ENCODE peak calls at places on chromosomes 12 and 14, in eight cellular contexts. H, B, E, L, K, R, C and U are unnamed samples.
A peak's percentile ranks its signal among the peaks of the same experiment; 100 is the strongest.

GRCh38 chr14:64196668-64197411 is 97.3 kb downstream of the ESR2 start:
- DNase-seq in H (peak; percentile 61), B (peak; percentile 45), E (no peak), L (peak; percentile 54), K (peak; percentile 57), R (peak; percentile 52), C (peak; percentile 85), U (peak; percentile 78)

GRCh38 chr12:57722716-57723629 is 15.6 kb downstream of the AGAP2 start:
- DNase-seq in H (no peak), B (no peak), E (no peak), L (no peak), K (no peak), R (no peak), C (no peak), U (no peak)

GRCh38 chr12:48771588-48772112 is 17.2 kb downstream of the ADCY6 start:
- DNase-seq in H (no peak), B (no peak), E (no peak), L (no peak), K (no peak), R (no peak), C (no peak), U (no peak)

GRCh38 chr14:50577983-50578382 is 18.0 kb downstream of the ATL1 start:
- DNase-seq in H (no peak), B (no peak), E (no peak), L (no peak), K (no peak), R (no peak), C (no peak), U (no peak)

GRCh38 chr12:62435337-62436163 is 31.1 kb upstream of the MON2 start:
- DNase-seq in H (peak; percentile 29), B (peak; percentile 46), E (no peak), L (peak; percentile 65), K (peak; percentile 62), R (peak; percentile 19), C (peak; percentile 69), U (peak; percentile 69)

GRCh38 chr14:55580401-55581010 is 499 bp downstream of the KTN1 start:
- DNase-seq in H (peak; percentile 68), B (no peak), E (no peak), L (peak; percentile 45), K (no peak), R (peak; percentile 43), C (peak; percentile 28), U (peak; percentile 36)

GRCh38 chr12:2338381-2338780 is 285.6 kb downstream of the CACNA1C start:
- DNase-seq in H (no peak), B (no peak), E (no peak), L (no peak), K (no peak), R (no peak), C (no peak), U (no peak)

GRCh38 chr14:32205984-32206383 is 2.9 kb upstream of the RNU6-8 start:
- DNase-seq in H (no peak), B (no peak), E (no peak), L (no peak), K (no peak), R (no peak), C (no peak), U (no peak)

GRCh38 chr12:117907108-117907689 is 61.6 kb downstream of the KSR2 start:
- DNase-seq in H (no peak), B (no peak), E (no peak), L (no peak), K (no peak), R (no peak), C (no peak), U (peak; percentile 13)

GRCh38 chr12:21456291-21456780 is 18.9 kb downstream of the PYROXD1 start:
- DNase-seq in H (no peak), B (no peak), E (no peak), L (no peak), K (no peak), R (no peak), C (no peak), U (no peak)

GRCh38 chr12:54993181-54993835 is 8.7 kb upstream of the TESPA1 start:
- DNase-seq in H (no peak), B (peak; percentile 66), E (peak; percentile 42), L (peak; percentile 70), K (peak; percentile 76), R (peak; percentile 17), C (peak; percentile 73), U (peak; percentile 83)

GRCh38 chr12:65695077-65695865 is 129.0 kb upstream of the HMGA2 start:
- DNase-seq in H (no peak), B (no peak), E (peak; percentile 72), L (peak; percentile 73), K (peak; percentile 99), R (no peak), C (no peak), U (no peak)

GRCh38 chr12:101001669-101002068 is 207.1 kb downstream of the ANO4 start:
- DNase-seq in H (no peak), B (no peak), E (no peak), L (no peak), K (no peak), R (no peak), C (no peak), U (no peak)

GRCh38 chr12:57720606-57721595 is 17.6 kb downstream of the AGAP2 start:
- DNase-seq in H (no peak), B (no peak), E (no peak), L (no peak), K (no peak), R (no peak), C (no peak), U (no peak)

GRCh38 chr14:95413289-95414215 is 93.8 kb upstream of the CLMN start:
- DNase-seq in H (no peak), B (no peak), E (no peak), L (no peak), K (no peak), R (no peak), C (no peak), U (no peak)

GRCh38 chr14:85459361-85459760 is 70.6 kb upstream of the FLRT2 start:
- DNase-seq in H (no peak), B (no peak), E (no peak), L (no peak), K (no peak), R (no peak), C (no peak), U (no peak)

GRCh38 chr12:115817399-115817798 is 460.1 kb downstream of the MED13L start:
- DNase-seq in H (no peak), B (no peak), E (no peak), L (no peak), K (no peak), R (no peak), C (no peak), U (no peak)

GRCh38 chr12:67766370-67766769 is 117.8 kb downstream of the DYRK2 start:
- DNase-seq in H (no peak), B (no peak), E (no peak), L (peak; percentile 38), K (peak; percentile 67), R (no peak), C (no peak), U (peak; percentile 31)

GRCh38 chr12:3777206-3777809 is 24.4 kb upstream of the CRACR2A start:
- DNase-seq in H (no peak), B (peak; percentile 38), E (peak; percentile 23), L (peak; percentile 69), K (peak; percentile 44), R (no peak), C (no peak), U (no peak)

GRCh38 chr12:24780969-24781368 is 167.9 kb downstream of the BCAT1 start:
- DNase-seq in H (no peak), B (no peak), E (no peak), L (peak; percentile 18), K (no peak), R (no peak), C (no peak), U (no peak)

GRCh38 chr14:68506021-68506644 is 286.7 kb downstream of the ZFP36L1 start:
- DNase-seq in H (peak; percentile 38), B (no peak), E (no peak), L (peak; percentile 77), K (peak; percentile 58), R (no peak), C (no peak), U (peak; percentile 28)

GRCh38 chr12:89421093-89421835 is 69.0 kb upstream of the DUSP6 start:
- DNase-seq in H (no peak), B (peak; percentile 76), E (no peak), L (no peak), K (no peak), R (no peak), C (no peak), U (no peak)

GRCh38 chr14:23951590-23952143 is 1.9 kb upstream of the DHRS4 start:
- DNase-seq in H (no peak), B (no peak), E (no peak), L (no peak), K (no peak), R (no peak), C (peak; percentile 53), U (no peak)

GRCh38 chr12:3558255-3558654 is 67.3 kb downstream of the PRMT8 start:
- DNase-seq in H (no peak), B (no peak), E (no peak), L (no peak), K (no peak), R (no peak), C (no peak), U (no peak)

GRCh38 chr12:52598966-52599365 is 2.3 kb downstream of the KRT72 start:
- DNase-seq in H (no peak), B (no peak), E (no peak), L (no peak), K (no peak), R (no peak), C (no peak), U (no peak)

GRCh38 chr12:23655884-23656283 is 293.6 kb downstream of the SOX5 start:
- DNase-seq in H (no peak), B (no peak), E (no peak), L (no peak), K (no peak), R (no peak), C (no peak), U (no peak)

GRCh38 chr12:9798008-9798619 is 29.2 kb upstream of the KLRF1 start:
- DNase-seq in H (no peak), B (peak; percentile 28), E (peak; percentile 78), L (peak; percentile 47), K (peak; percentile 59), R (no peak), C (peak; percentile 66), U (no peak)

GRCh38 chr14:74239848-74240793 is 872 bp downstream of the VSX2 start:
- DNase-seq in H (no peak), B (no peak), E (no peak), L (no peak), K (no peak), R (no peak), C (no peak), U (no peak)

GRCh38 chr12:62817556-62818271 is 117.2 kb downstream of the PPM1H start:
- DNase-seq in H (no peak), B (no peak), E (no peak), L (peak; percentile 44), K (peak; percentile 87), R (peak; percentile 57), C (peak; percentile 30), U (no peak)

GRCh38 chr12:43292699-43293098 is 259.3 kb downstream of the ADAMTS20 start:
- DNase-seq in H (no peak), B (no peak), E (peak; percentile 80), L (peak; percentile 29), K (no peak), R (no peak), C (no peak), U (no peak)

GRCh38 chr12:123076604-123077297 is 74.1 kb downstream of the PITPNM2 start:
- DNase-seq in H (no peak), B (no peak), E (no peak), L (no peak), K (peak; percentile 6), R (no peak), C (no peak), U (no peak)